ENCODE peak calls at places on chromosomes 12 and 14, in six cellular contexts. T is AG04449, Q is OCI-LY7, P is suprapubic skin, D is choroid plexus epithelial cell, N is small intestine. G is an unnamed sample.

GRCh38 chr12:71641390-71641789 is 22.3 kb downstream of the ZFC3H1 start:
- DNase-seq in P (no peak), N (no peak), D (peak; percentile 26), Q (no peak), T (no peak), G (no peak)

GRCh38 chr14:50232276-50232642 is 881 bp upstream of the SOS2 start:
- DNase-seq in N (no peak), Q (no peak), T (no peak), P (no peak), D (no peak), G (no peak)

GRCh38 chr14:35416108-35416750 is 11.7 kb upstream of the NFKBIA start:
- DNase-seq in P (no peak), Q (no peak), T (no peak), D (peak; percentile 16), N (no peak), G (no peak)

GRCh38 chr14:77059276-77059934 is 30.9 kb upstream of the IRF2BPL start:
- DNase-seq in T (no peak), Q (no peak), N (peak; percentile 29), P (peak; percentile 88), D (peak; percentile 91), G (peak; percentile 60)

GRCh38 chr12:81888341-81888740 is 129.2 kb upstream of the PPFIA2 start:
- DNase-seq in N (no peak), P (no peak), D (peak; percentile 13), Q (no peak), T (no peak), G (no peak)

GRCh38 chr12:57190037-57190436 is 26.6 kb upstream of the NXPH4 start:
- DNase-seq in N (no peak), D (peak; percentile 50), P (no peak), T (no peak), Q (no peak), G (no peak)

GRCh38 chr12:53057816-53058500 is 8.1 kb downstream of the TNS2 start:
- DNase-seq in P (no peak), N (no peak), Q (no peak), T (no peak), D (no peak), G (no peak)

GRCh38 chr14:75646762-75647161 is 13.9 kb downstream of the ERG28 start:
- DNase-seq in T (no peak), N (no peak), D (no peak), P (no peak), Q (no peak), G (no peak)

GRCh38 chr14:33736299-33736698 is 214.6 kb downstream of the EGLN3 start:
- DNase-seq in N (no peak), T (no peak), D (peak; percentile 22), Q (no peak), P (no peak), G (no peak)

GRCh38 chr12:114672817-114673168 is 11.2 kb downstream of the TBX3 start:
- DNase-seq in N (no peak), Q (no peak), P (no peak), D (no peak), T (no peak), G (no peak)

DNA sequence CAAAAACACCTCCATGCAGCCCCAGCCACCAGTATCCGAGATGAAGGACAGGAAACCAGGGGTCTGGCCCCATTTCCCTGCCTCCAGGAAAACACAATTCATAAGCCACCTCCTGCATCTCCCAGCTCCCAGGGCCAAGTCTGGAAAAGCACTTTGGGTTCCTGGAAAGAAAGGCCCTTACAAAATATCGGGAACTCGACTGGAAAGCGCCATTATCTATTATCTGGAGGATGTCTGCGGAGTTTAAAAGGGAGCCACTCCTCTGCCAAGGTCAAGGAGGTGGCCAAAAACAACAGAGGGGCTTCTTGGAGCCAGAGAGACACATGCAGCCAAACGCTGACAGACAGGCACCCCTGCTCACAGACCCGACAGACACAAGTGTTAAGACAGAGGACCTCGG is 9.8 kb downstream of the ACTN1 start:
- DNase-seq in T (no peak), Q (no peak), D (peak; percentile 5), P (no peak), N (no peak), G (no peak)
- H3K4me3 ChIP-seq in T (no peak overlapping the region), Q (no peak overlapping the region), D (no peak overlapping the region), P (no peak overlapping the region), N (no peak overlapping the region), G (no peak overlapping the region)

GRCh38 chr14:21874946-21875345 is 201.3 kb upstream of the OR4E1 start:
- DNase-seq in D (no peak), P (no peak), N (peak; percentile 11), T (no peak), Q (peak; percentile 14), G (no peak)
- H3K4me3 ChIP-seq in D (no peak overlapping the region), P (no peak overlapping the region), N (no peak overlapping the region), T (no peak overlapping the region), Q (no peak overlapping the region), G (no peak overlapping the region)

DNA sequence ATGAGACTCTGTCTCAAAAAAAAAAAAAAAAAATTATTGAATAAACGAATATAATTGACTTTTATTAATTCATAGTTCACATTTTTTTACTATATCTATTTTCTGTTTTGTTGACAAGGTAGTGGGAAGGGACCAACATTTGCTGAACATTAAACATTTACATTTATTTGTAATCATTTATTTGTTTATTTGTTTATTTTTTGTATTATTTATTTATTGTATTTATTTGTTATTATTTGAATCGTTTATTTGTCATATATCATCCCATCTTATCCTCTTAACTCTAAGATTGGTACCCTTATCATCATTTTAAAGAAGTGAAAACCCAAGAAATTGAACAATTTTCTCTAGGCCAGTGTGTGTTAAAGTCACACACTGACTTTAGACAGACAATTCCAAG is 101.5 kb downstream of the SYT1 start:
- DNase-seq in T (no peak), D (no peak), Q (no peak), N (no peak), P (no peak), G (no peak)
- H3K4me3 ChIP-seq in T (no peak overlapping the region), D (no peak overlapping the region), Q (no peak overlapping the region), N (no peak overlapping the region), P (no peak overlapping the region), G (no peak overlapping the region)

GRCh38 chr14:105094193-105094907 is 29.1 kb upstream of the GPR132 start:
- DNase-seq in Q (no peak), P (peak; percentile 67), T (no peak), N (no peak), D (no peak), G (no peak)
- H3K4me3 ChIP-seq in Q (no peak overlapping the region), P (peak overlapping the region; percentile 70), T (peak overlapping the region; percentile 76), N (peak overlapping the region; percentile 71), D (peak overlapping the region; percentile 69), G (peak overlapping the region; percentile 85)

GRCh38 chr14:64990939-64991338 is 4.2 kb downstream of the FNTB start:
- DNase-seq in Q (no peak), N (no peak), T (no peak), P (no peak), D (no peak), G (no peak)

GRCh38 chr14:64992328-64992885 is 5.7 kb downstream of the FNTB start:
- DNase-seq in D (no peak), N (no peak), P (no peak), Q (no peak), T (no peak), G (no peak)

GRCh38 chr14:64993263-64993662 is 6.6 kb downstream of the FNTB start:
- DNase-seq in T (no peak), D (no peak), P (no peak), N (no peak), Q (no peak), G (no peak)

GRCh38 chr14:64986578-64987571 is at the start of gene FNTB:
- DNase-seq in Q (peak; percentile 97), N (peak; percentile 96), D (peak; percentile 98), P (peak; percentile 97), T (peak; percentile 88), G (peak; percentile 89)

DNA sequence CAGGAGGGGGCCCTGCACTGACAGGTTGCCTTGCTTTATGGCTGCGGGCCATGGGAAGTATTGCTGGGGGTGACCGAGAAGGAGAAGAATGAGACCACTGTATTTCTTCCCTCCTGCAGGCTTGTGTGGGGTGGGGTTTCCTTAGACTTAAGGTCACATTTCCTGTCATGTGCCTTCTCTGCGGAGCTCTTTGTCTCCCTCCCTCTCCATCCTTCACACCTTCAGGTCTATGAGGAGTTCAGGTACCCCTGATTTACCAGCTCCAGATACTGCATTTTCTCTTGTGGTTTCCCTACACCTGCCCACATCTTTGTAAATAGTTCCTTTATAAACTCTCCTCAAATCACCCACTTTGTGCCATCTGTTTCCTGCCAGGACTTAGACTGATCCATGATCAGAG is 3.6 kb downstream of the FNTB start:
- DNase-seq in N (no peak), Q (no peak), P (no peak), T (no peak), D (no peak), G (no peak)
- H3K4me3 ChIP-seq in N (no peak overlapping the region), Q (no peak overlapping the region), P (no peak overlapping the region), T (no peak overlapping the region), D (no peak overlapping the region), G (no peak overlapping the region)

GRCh38 chr14:64508215-64508776 is 3.7 kb downstream of the ZBTB1 start:
- DNase-seq in T (no peak), P (no peak), Q (peak; percentile 26), N (no peak), D (no peak), G (no peak)

GRCh38 chr14:64513271-64513670 is 8.7 kb downstream of the ZBTB1 start:
- DNase-seq in N (no peak), D (no peak), Q (no peak), T (no peak), P (no peak), G (no peak)

GRCh38 chr14:64509036-64509435 is 4.5 kb downstream of the ZBTB1 start:
- DNase-seq in N (no peak), T (no peak), D (no peak), Q (no peak), P (no peak), G (no peak)

GRCh38 chr14:64510127-64510808 is 5.7 kb downstream of the ZBTB1 start:
- DNase-seq in D (no peak), P (no peak), Q (no peak), T (no peak), N (no peak), G (no peak)

DNA sequence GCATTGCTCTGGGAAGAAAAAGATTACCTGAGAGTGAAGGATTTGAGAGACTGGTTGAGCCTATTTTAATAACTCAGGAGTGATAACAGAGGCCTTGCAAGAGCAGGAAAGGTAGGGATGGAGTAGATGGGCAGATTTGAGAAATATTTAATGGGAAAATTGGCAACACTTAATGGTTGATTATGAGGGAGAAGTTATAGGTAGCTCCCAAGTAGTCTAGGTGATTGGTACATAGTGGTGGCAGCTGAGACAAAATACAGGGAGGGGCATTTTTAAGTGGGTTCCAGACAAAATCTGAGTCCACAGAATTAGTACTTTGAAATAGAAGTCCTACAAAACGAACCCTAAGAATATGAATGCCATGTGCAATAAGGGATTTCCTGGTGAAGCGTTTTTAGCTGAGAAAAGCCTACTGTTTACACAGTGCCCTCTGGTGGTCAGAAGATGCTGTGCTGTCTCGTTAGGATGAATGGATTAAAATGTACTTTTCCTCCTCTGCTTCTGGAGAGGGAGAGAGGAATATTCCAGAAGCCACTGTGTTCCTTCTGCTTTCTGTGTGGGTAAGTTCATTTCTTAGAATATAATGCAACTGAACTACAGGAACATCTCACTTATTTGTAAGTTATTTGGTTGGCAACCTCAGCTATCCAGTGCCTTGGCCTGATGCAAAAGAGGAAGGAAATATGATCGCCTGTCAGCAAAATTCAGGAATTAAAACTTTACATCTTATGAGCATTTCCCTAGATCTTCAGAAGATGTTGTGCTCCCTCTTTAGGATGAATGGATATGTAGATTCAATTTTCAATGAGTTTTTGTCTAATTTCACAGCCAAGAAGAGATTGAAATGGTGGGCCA is 6.5 kb downstream of the ZBTB1 start:
- DNase-seq in T (no peak), D (peak; percentile 83), P (no peak), Q (peak; percentile 81), N (peak; percentile 78), G (no peak)
- H3K4me3 ChIP-seq in T (no peak overlapping the region), D (no peak overlapping the region), P (no peak overlapping the region), Q (no peak overlapping the region), N (no peak overlapping the region), G (no peak overlapping the region)

GRCh38 chr14:95523051-95523817 is 6.8 kb upstream of the SYNE3 start:
- DNase-seq in N (peak; percentile 27), T (no peak), Q (no peak), P (peak; percentile 74), D (peak; percentile 81), G (no peak)
- H3K4me3 ChIP-seq in N (no peak overlapping the region), T (no peak overlapping the region), Q (no peak overlapping the region), P (peak overlapping the region; percentile 6), D (peak overlapping the region; percentile 38), G (no peak overlapping the region)

G was measured in skeletal muscle cell.